ENCODE peak calls at places on chromosomes 4 and X, in ten cellular contexts. One of them, this sample, is unnamed.

GRCh38 chr4:25234390-25235367 is 846 bp downstream of the PI4K2B start:
- DNase-seq in RKO: peak; percentile 92
- DNase-seq in uterus: peak; percentile 52
- DNase-seq in lung: peak; percentile 54
- DNase-seq in ELR: peak; percentile 87
- DNase-seq in astrocyte of the spinal cord: peak; percentile 87
- DNase-seq in OCI-LY7: peak; percentile 85
- DNase-seq in activated CD8-positive, alpha-beta memory T cell treated with anti-CD3 and anti-CD28 coated beads, Interleukin-2, amount 50 U/mL, for 48 hours: peak; percentile 76
- DNase-seq in H4: peak; percentile 80
- DNase-seq in SK-MEL-5: peak; percentile 67
- DNase-seq in this sample: peak; percentile 70

GRCh38 chrX:96576358-96576757 is 108.3 kb upstream of the DIAPH2 start:
- DNase-seq in ELR: peak; percentile 1
- DNase-seq in uterus: no peak
- DNase-seq in lung: no peak
- DNase-seq in H4: no peak
- DNase-seq in activated CD8-positive, alpha-beta memory T cell treated with anti-CD3 and anti-CD28 coated beads, Interleukin-2, amount 50 U/mL, for 48 hours: no peak
- DNase-seq in SK-MEL-5: no peak
- DNase-seq in astrocyte of the spinal cord: no peak
- DNase-seq in OCI-LY7: no peak
- DNase-seq in RKO: peak; percentile 10
- DNase-seq in this sample: no peak

GRCh38 chrX:20432048-20432447 is 165.3 kb upstream of the RPS6KA3 start:
- DNase-seq in H4: peak; percentile 5
- DNase-seq in astrocyte of the spinal cord: peak; percentile 54
- DNase-seq in uterus: no peak
- DNase-seq in RKO: no peak
- DNase-seq in OCI-LY7: no peak
- DNase-seq in ELR: peak; percentile 62
- DNase-seq in SK-MEL-5: no peak
- DNase-seq in lung: no peak
- DNase-seq in activated CD8-positive, alpha-beta memory T cell treated with anti-CD3 and anti-CD28 coated beads, Interleukin-2, amount 50 U/mL, for 48 hours: no peak
- DNase-seq in this sample: no peak

GRCh38 chr4:63583561-63583960 is 825.7 kb downstream of the TECRL start:
- DNase-seq in uterus: no peak
- DNase-seq in H4: no peak
- DNase-seq in lung: no peak
- DNase-seq in OCI-LY7: no peak
- DNase-seq in SK-MEL-5: no peak
- DNase-seq in astrocyte of the spinal cord: no peak
- DNase-seq in RKO: no peak
- DNase-seq in activated CD8-positive, alpha-beta memory T cell treated with anti-CD3 and anti-CD28 coated beads, Interleukin-2, amount 50 U/mL, for 48 hours: no peak
- DNase-seq in ELR: no peak
- DNase-seq in this sample: no peak

GRCh38 chr4:54226399-54227260 is 2.5 kb upstream of the PDGFRA start:
- DNase-seq in H4: no peak
- DNase-seq in RKO: no peak
- DNase-seq in activated CD8-positive, alpha-beta memory T cell treated with anti-CD3 and anti-CD28 coated beads, Interleukin-2, amount 50 U/mL, for 48 hours: no peak
- DNase-seq in ELR: peak; percentile 45
- DNase-seq in SK-MEL-5: no peak
- DNase-seq in lung: peak; percentile 41
- DNase-seq in OCI-LY7: no peak
- DNase-seq in uterus: peak; percentile 81
- DNase-seq in astrocyte of the spinal cord: peak; percentile 76
- DNase-seq in this sample: peak; percentile 76

GRCh38 chr4:41835321-41835995 is 86.9 kb upstream of the PHOX2B start:
- DNase-seq in ELR: no peak
- DNase-seq in H4: no peak
- DNase-seq in SK-MEL-5: no peak
- DNase-seq in astrocyte of the spinal cord: no peak
- DNase-seq in activated CD8-positive, alpha-beta memory T cell treated with anti-CD3 and anti-CD28 coated beads, Interleukin-2, amount 50 U/mL, for 48 hours: no peak
- DNase-seq in OCI-LY7: no peak
- DNase-seq in lung: no peak
- DNase-seq in RKO: no peak
- DNase-seq in uterus: no peak
- DNase-seq in this sample: no peak

GRCh38 chrX:1720826-1721225 is 106.0 kb downstream of the ASMT start:
- DNase-seq in uterus: no peak
- DNase-seq in SK-MEL-5: no peak
- DNase-seq in lung: no peak
- DNase-seq in RKO: no peak
- DNase-seq in ELR: no peak
- DNase-seq in activated CD8-positive, alpha-beta memory T cell treated with anti-CD3 and anti-CD28 coated beads, Interleukin-2, amount 50 U/mL, for 48 hours: no peak
- DNase-seq in H4: no peak
- DNase-seq in OCI-LY7: no peak
- DNase-seq in astrocyte of the spinal cord: no peak
- DNase-seq in this sample: no peak

GRCh38 chrX:17859609-17860178 is 1.4 kb downstream of the RAI2 start:
- DNase-seq in H4: no peak
- DNase-seq in uterus: no peak
- DNase-seq in astrocyte of the spinal cord: no peak
- DNase-seq in activated CD8-positive, alpha-beta memory T cell treated with anti-CD3 and anti-CD28 coated beads, Interleukin-2, amount 50 U/mL, for 48 hours: no peak
- DNase-seq in SK-MEL-5: no peak
- DNase-seq in ELR: no peak
- DNase-seq in RKO: no peak
- DNase-seq in lung: no peak
- DNase-seq in OCI-LY7: no peak
- DNase-seq in this sample: no peak

GRCh38 chr4:31193516-31193915 is 473.3 kb downstream of the PCDH7 start:
- DNase-seq in OCI-LY7: no peak
- DNase-seq in lung: no peak
- DNase-seq in RKO: no peak
- DNase-seq in activated CD8-positive, alpha-beta memory T cell treated with anti-CD3 and anti-CD28 coated beads, Interleukin-2, amount 50 U/mL, for 48 hours: no peak
- DNase-seq in uterus: no peak
- DNase-seq in H4: no peak
- DNase-seq in SK-MEL-5: no peak
- DNase-seq in ELR: no peak
- DNase-seq in astrocyte of the spinal cord: no peak
- DNase-seq in this sample: no peak

GRCh38 chr4:132513491-132513890 is 635.6 kb upstream of the PCDH10 start:
- DNase-seq in OCI-LY7: no peak
- DNase-seq in RKO: no peak
- DNase-seq in SK-MEL-5: no peak
- DNase-seq in ELR: no peak
- DNase-seq in lung: no peak
- DNase-seq in activated CD8-positive, alpha-beta memory T cell treated with anti-CD3 and anti-CD28 coated beads, Interleukin-2, amount 50 U/mL, for 48 hours: no peak
- DNase-seq in astrocyte of the spinal cord: no peak
- DNase-seq in uterus: no peak
- DNase-seq in H4: no peak
- DNase-seq in this sample: no peak

GRCh38 chrX:103220511-103221406 is 5.9 kb downstream of the BEX4 start:
- DNase-seq in RKO: no peak
- DNase-seq in astrocyte of the spinal cord: no peak
- DNase-seq in activated CD8-positive, alpha-beta memory T cell treated with anti-CD3 and anti-CD28 coated beads, Interleukin-2, amount 50 U/mL, for 48 hours: no peak
- DNase-seq in uterus: no peak
- DNase-seq in SK-MEL-5: no peak
- DNase-seq in lung: no peak
- DNase-seq in H4: no peak
- DNase-seq in OCI-LY7: no peak
- DNase-seq in ELR: no peak
- DNase-seq in this sample: no peak

GRCh38 chr4:26288308-26288982 is 32.4 kb upstream of the RBPJ start:
- DNase-seq in H4: peak; percentile 74
- DNase-seq in astrocyte of the spinal cord: peak; percentile 64
- DNase-seq in ELR: peak; percentile 77
- DNase-seq in OCI-LY7: no peak
- DNase-seq in uterus: no peak
- DNase-seq in activated CD8-positive, alpha-beta memory T cell treated with anti-CD3 and anti-CD28 coated beads, Interleukin-2, amount 50 U/mL, for 48 hours: peak; percentile 61
- DNase-seq in lung: no peak
- DNase-seq in SK-MEL-5: no peak
- DNase-seq in RKO: no peak
- DNase-seq in this sample: no peak

GRCh38 chr4:77710125-77710524 is 104.5 kb downstream of the CXCL13 start:
- DNase-seq in H4: no peak
- DNase-seq in ELR: no peak
- DNase-seq in OCI-LY7: no peak
- DNase-seq in activated CD8-positive, alpha-beta memory T cell treated with anti-CD3 and anti-CD28 coated beads, Interleukin-2, amount 50 U/mL, for 48 hours: no peak
- DNase-seq in SK-MEL-5: no peak
- DNase-seq in astrocyte of the spinal cord: no peak
- DNase-seq in RKO: no peak
- DNase-seq in uterus: no peak
- DNase-seq in lung: no peak
- DNase-seq in this sample: no peak

GRCh38 chr4:71550220-71551190 is 211.7 kb downstream of the SLC4A4 start:
- DNase-seq in astrocyte of the spinal cord: peak; percentile 72
- DNase-seq in SK-MEL-5: peak; percentile 22
- DNase-seq in H4: no peak
- DNase-seq in activated CD8-positive, alpha-beta memory T cell treated with anti-CD3 and anti-CD28 coated beads, Interleukin-2, amount 50 U/mL, for 48 hours: no peak
- DNase-seq in ELR: peak; percentile 59
- DNase-seq in lung: no peak
- DNase-seq in RKO: no peak
- DNase-seq in OCI-LY7: no peak
- DNase-seq in uterus: no peak
- DNase-seq in this sample: no peak

GRCh38 chr4:138414202-138414601 is 172.1 kb upstream of the SLC7A11 start:
- DNase-seq in activated CD8-positive, alpha-beta memory T cell treated with anti-CD3 and anti-CD28 coated beads, Interleukin-2, amount 50 U/mL, for 48 hours: no peak
- DNase-seq in RKO: no peak
- DNase-seq in SK-MEL-5: no peak
- DNase-seq in uterus: no peak
- DNase-seq in H4: no peak
- DNase-seq in lung: no peak
- DNase-seq in OCI-LY7: no peak
- DNase-seq in astrocyte of the spinal cord: no peak
- DNase-seq in ELR: no peak
- DNase-seq in this sample: no peak

GRCh38 chr4:125331116-125331515 is 16.4 kb downstream of the FAT4 start:
- DNase-seq in H4: no peak
- DNase-seq in lung: no peak
- DNase-seq in ELR: no peak
- DNase-seq in SK-MEL-5: no peak
- DNase-seq in activated CD8-positive, alpha-beta memory T cell treated with anti-CD3 and anti-CD28 coated beads, Interleukin-2, amount 50 U/mL, for 48 hours: no peak
- DNase-seq in astrocyte of the spinal cord: no peak
- DNase-seq in OCI-LY7: no peak
- DNase-seq in RKO: no peak
- DNase-seq in uterus: no peak
- DNase-seq in this sample: no peak

GRCh38 chr4:55491486-55491885 is 55.2 kb downstream of the CLOCK start:
- DNase-seq in uterus: no peak
- DNase-seq in ELR: peak; percentile 66
- DNase-seq in lung: no peak
- DNase-seq in activated CD8-positive, alpha-beta memory T cell treated with anti-CD3 and anti-CD28 coated beads, Interleukin-2, amount 50 U/mL, for 48 hours: no peak
- DNase-seq in H4: no peak
- DNase-seq in OCI-LY7: no peak
- DNase-seq in RKO: no peak
- DNase-seq in astrocyte of the spinal cord: no peak
- DNase-seq in SK-MEL-5: no peak
- DNase-seq in this sample: no peak

GRCh38 chr4:156977435-156978160 is 6.0 kb upstream of the PDGFC start:
- DNase-seq in OCI-LY7: no peak
- DNase-seq in lung: no peak
- DNase-seq in activated CD8-positive, alpha-beta memory T cell treated with anti-CD3 and anti-CD28 coated beads, Interleukin-2, amount 50 U/mL, for 48 hours: no peak
- DNase-seq in SK-MEL-5: no peak
- DNase-seq in RKO: no peak
- DNase-seq in H4: peak; percentile 23
- DNase-seq in astrocyte of the spinal cord: peak; percentile 96
- DNase-seq in ELR: peak; percentile 97
- DNase-seq in uterus: no peak
- DNase-seq in this sample: no peak

GRCh38 chr4:123816970-123817688 is 420.5 kb downstream of the SPRY1 start:
- DNase-seq in ELR: no peak
- DNase-seq in H4: no peak
- DNase-seq in uterus: no peak
- DNase-seq in activated CD8-positive, alpha-beta memory T cell treated with anti-CD3 and anti-CD28 coated beads, Interleukin-2, amount 50 U/mL, for 48 hours: no peak
- DNase-seq in lung: no peak
- DNase-seq in astrocyte of the spinal cord: no peak
- DNase-seq in SK-MEL-5: no peak
- DNase-seq in RKO: no peak
- DNase-seq in OCI-LY7: no peak
- DNase-seq in this sample: no peak

GRCh38 chr4:185508162-185508561 is 27.1 kb downstream of the PDLIM3 start:
- DNase-seq in ELR: no peak
- DNase-seq in astrocyte of the spinal cord: no peak
- DNase-seq in H4: no peak
- DNase-seq in uterus: no peak
- DNase-seq in OCI-LY7: no peak
- DNase-seq in activated CD8-positive, alpha-beta memory T cell treated with anti-CD3 and anti-CD28 coated beads, Interleukin-2, amount 50 U/mL, for 48 hours: no peak
- DNase-seq in lung: no peak
- DNase-seq in RKO: no peak
- DNase-seq in SK-MEL-5: no peak
- DNase-seq in this sample: no peak

GRCh38 chrX:136055651-136056221 is 70.5 kb downstream of the SLC9A6 start:
- DNase-seq in OCI-LY7: no peak
- DNase-seq in activated CD8-positive, alpha-beta memory T cell treated with anti-CD3 and anti-CD28 coated beads, Interleukin-2, amount 50 U/mL, for 48 hours: no peak
- DNase-seq in RKO: no peak
- DNase-seq in SK-MEL-5: no peak
- DNase-seq in ELR: peak; percentile 34
- DNase-seq in H4: no peak
- DNase-seq in lung: no peak
- DNase-seq in astrocyte of the spinal cord: peak; percentile 73
- DNase-seq in uterus: peak; percentile 51
- DNase-seq in this sample: no peak

GRCh38 chr4:135741583-135741982 is 1540.0 kb upstream of the PABPC4L start:
- DNase-seq in OCI-LY7: no peak
- DNase-seq in SK-MEL-5: no peak
- DNase-seq in RKO: no peak
- DNase-seq in ELR: no peak
- DNase-seq in H4: no peak
- DNase-seq in activated CD8-positive, alpha-beta memory T cell treated with anti-CD3 and anti-CD28 coated beads, Interleukin-2, amount 50 U/mL, for 48 hours: no peak
- DNase-seq in uterus: no peak
- DNase-seq in astrocyte of the spinal cord: no peak
- DNase-seq in lung: no peak
- DNase-seq in this sample: no peak

GRCh38 chr4:101981756-101982155 is 191.2 kb downstream of the BANK1 start:
- DNase-seq in H4: no peak
- DNase-seq in ELR: no peak
- DNase-seq in uterus: no peak
- DNase-seq in RKO: no peak
- DNase-seq in activated CD8-positive, alpha-beta memory T cell treated with anti-CD3 and anti-CD28 coated beads, Interleukin-2, amount 50 U/mL, for 48 hours: no peak
- DNase-seq in SK-MEL-5: no peak
- DNase-seq in OCI-LY7: no peak
- DNase-seq in lung: no peak
- DNase-seq in astrocyte of the spinal cord: no peak
- DNase-seq in this sample: no peak

GRCh38 chr4:42953316-42953715 is 60.8 kb downstream of the GRXCR1 start:
- DNase-seq in H4: no peak
- DNase-seq in RKO: no peak
- DNase-seq in SK-MEL-5: peak; percentile 4
- DNase-seq in astrocyte of the spinal cord: no peak
- DNase-seq in activated CD8-positive, alpha-beta memory T cell treated with anti-CD3 and anti-CD28 coated beads, Interleukin-2, amount 50 U/mL, for 48 hours: no peak
- DNase-seq in lung: no peak
- DNase-seq in uterus: no peak
- DNase-seq in ELR: no peak
- DNase-seq in OCI-LY7: no peak
- DNase-seq in this sample: no peak

GRCh38 chrX:139738581-139738980 is 30.6 kb upstream of the MCF2 start:
- DNase-seq in H4: peak; percentile 15
- DNase-seq in RKO: no peak
- DNase-seq in astrocyte of the spinal cord: peak; percentile 49
- DNase-seq in uterus: no peak
- DNase-seq in lung: no peak
- DNase-seq in activated CD8-positive, alpha-beta memory T cell treated with anti-CD3 and anti-CD28 coated beads, Interleukin-2, amount 50 U/mL, for 48 hours: no peak
- DNase-seq in OCI-LY7: no peak
- DNase-seq in SK-MEL-5: no peak
- DNase-seq in ELR: peak; percentile 30
- DNase-seq in this sample: no peak

GRCh38 chrX:150486011-150486410 is 82.4 kb upstream of the MTM1 start:
- DNase-seq in H4: peak; percentile 35
- DNase-seq in uterus: no peak
- DNase-seq in activated CD8-positive, alpha-beta memory T cell treated with anti-CD3 and anti-CD28 coated beads, Interleukin-2, amount 50 U/mL, for 48 hours: peak; percentile 58
- DNase-seq in ELR: peak; percentile 68
- DNase-seq in lung: no peak
- DNase-seq in astrocyte of the spinal cord: peak; percentile 53
- DNase-seq in RKO: peak; percentile 62
- DNase-seq in SK-MEL-5: peak; percentile 71
- DNase-seq in OCI-LY7: peak; percentile 33
- DNase-seq in this sample: no peak

GRCh38 chr4:11585506-11585905 is 156.8 kb upstream of the HS3ST1 start:
- DNase-seq in SK-MEL-5: no peak
- DNase-seq in OCI-LY7: no peak
- DNase-seq in lung: no peak
- DNase-seq in activated CD8-positive, alpha-beta memory T cell treated with anti-CD3 and anti-CD28 coated beads, Interleukin-2, amount 50 U/mL, for 48 hours: no peak
- DNase-seq in astrocyte of the spinal cord: no peak
- DNase-seq in ELR: no peak
- DNase-seq in RKO: no peak
- DNase-seq in H4: no peak
- DNase-seq in uterus: no peak
- DNase-seq in this sample: no peak

GRCh38 chr4:2818351-2818939 is 25.2 kb upstream of the ADD1 start:
- DNase-seq in activated CD8-positive, alpha-beta memory T cell treated with anti-CD3 and anti-CD28 coated beads, Interleukin-2, amount 50 U/mL, for 48 hours: no peak
- DNase-seq in H4: no peak
- DNase-seq in RKO: no peak
- DNase-seq in SK-MEL-5: no peak
- DNase-seq in astrocyte of the spinal cord: no peak
- DNase-seq in ELR: peak; percentile 15
- DNase-seq in lung: no peak
- DNase-seq in uterus: no peak
- DNase-seq in OCI-LY7: no peak
- DNase-seq in this sample: no peak